ENCODE peak calls at places on chromosomes 2 and 18, in ten cellular contexts. E, U, X, D, J, C, V, H, M and B are unnamed samples.

GRCh38 chr18:48622911-48623431 is 84.1 kb downstream of the CTIF start:
- DNase-seq in E (no peak), U (peak; percentile 49), X (no peak), D (no peak), J (no peak), C (no peak), V (no peak), H (no peak), M (peak; percentile 36), B (no peak)

GRCh38 chr2:84792856-84793522 is 87.9 kb downstream of the TRABD2A start:
- DNase-seq in E (no peak), U (no peak), X (no peak), D (no peak), J (no peak), C (no peak), V (no peak), H (no peak), M (no peak), B (no peak)

GRCh38 chr2:176364578-176364977 is 95.3 kb downstream of the MTX2 start:
- DNase-seq in E (no peak), U (no peak), X (no peak), D (no peak), J (no peak), C (no peak), V (no peak), H (no peak), M (no peak), B (no peak)

GRCh38 chr2:155424518-155424917 is 726.0 kb downstream of the KCNJ3 start:
- DNase-seq in E (no peak), U (no peak), X (no peak), D (no peak), J (no peak), C (no peak), V (no peak), H (no peak), M (no peak), B (no peak)

GRCh38 chr2:66110646-66111045 is 324.3 kb upstream of the MEIS1 start:
- DNase-seq in E (no peak), U (no peak), X (no peak), D (no peak), J (no peak), C (no peak), V (no peak), H (no peak), M (no peak), B (no peak)

GRCh38 chr2:122206101-122206500 is 450.6 kb downstream of the TSN start:
- DNase-seq in E (no peak), U (no peak), X (no peak), D (no peak), J (no peak), C (no peak), V (no peak), H (no peak), M (no peak), B (no peak)

GRCh38 chr2:85873679-85874078 is 15.1 kb downstream of the ST3GAL5 start:
- DNase-seq in E (no peak), U (peak; percentile 38), X (no peak), D (no peak), J (no peak), C (no peak), V (no peak), H (no peak), M (no peak), B (no peak)

GRCh38 chr2:226508683-226509082 is 290.9 kb downstream of the IRS1 start:
- DNase-seq in E (no peak), U (no peak), X (no peak), D (no peak), J (no peak), C (no peak), V (no peak), H (no peak), M (peak; percentile 56), B (no peak)

GRCh38 chr2:75182606-75183005 is 16.7 kb downstream of the TACR1 start:
- DNase-seq in E (no peak), U (no peak), X (no peak), D (no peak), J (no peak), C (no peak), V (no peak), H (no peak), M (no peak), B (no peak)

GRCh38 chr2:6832995-6833604 is 32.6 kb downstream of the CMPK2 start:
- DNase-seq in E (no peak), U (no peak), X (no peak), D (no peak), J (no peak), C (no peak), V (no peak), H (no peak), M (no peak), B (no peak)

GRCh38 chr18:34083910-34084309 is 140.8 kb downstream of the NOL4 start:
- DNase-seq in E (no peak), U (no peak), X (no peak), D (no peak), J (no peak), C (peak; percentile 3), V (no peak), H (no peak), M (no peak), B (no peak)

GRCh38 chr2:175414872-175415487 is 233.5 kb upstream of the ATP5MC3 start:
- DNase-seq in E (peak; percentile 61), U (peak; percentile 69), X (no peak), D (peak; percentile 76), J (peak; percentile 67), C (peak; percentile 82), V (peak; percentile 18), H (peak; percentile 70), M (peak; percentile 66), B (no peak)

GRCh38 chr18:79567481-79568147 is 112.0 kb upstream of the CTDP1 start:
- DNase-seq in E (peak; percentile 55), U (peak; percentile 54), X (no peak), D (no peak), J (peak; percentile 49), C (peak; percentile 69), V (peak; percentile 19), H (peak; percentile 81), M (peak; percentile 87), B (no peak)

GRCh38 chr18:7789853-7790552 is 222.9 kb downstream of the PTPRM start:
- DNase-seq in E (no peak), U (peak; percentile 27), X (no peak), D (no peak), J (peak; percentile 33), C (peak; percentile 68), V (no peak), H (no peak), M (peak; percentile 63), B (no peak)

GRCh38 chr18:7021994-7022840 is 95.4 kb downstream of the LAMA1 start:
- DNase-seq in E (no peak), U (no peak), X (no peak), D (peak; percentile 22), J (peak; percentile 49), C (peak; percentile 83), V (no peak), H (peak; percentile 32), M (no peak), B (no peak)

GRCh38 chr2:290090-290722 is 2.3 kb upstream of the ALKAL2 start:
- DNase-seq in E (peak; percentile 91), U (peak; percentile 81), X (peak; percentile 31), D (peak; percentile 81), J (peak; percentile 81), C (peak; percentile 83), V (peak; percentile 86), H (no peak), M (peak; percentile 76), B (peak; percentile 80)
- TF ChIP-seq CTCF in E (peak; percentile 82), U (peak; percentile 49), X (peak; percentile 47), D (peak; percentile 78), J (no peak), C (peak; percentile 84), V (peak; percentile 29), H (peak; percentile 31), M (peak; percentile 89), B (peak; percentile 79)

GRCh38 chr18:65938592-65939372 is 188.0 kb downstream of the CDH7 start:
- DNase-seq in E (no peak), U (peak; percentile 64), X (no peak), D (peak; percentile 20), J (peak; percentile 53), C (peak; percentile 27), V (no peak), H (no peak), M (no peak), B (no peak)
- TF ChIP-seq CTCF in E (peak; percentile 24), U (no peak), X (no peak), D (no peak), J (peak; percentile 57), C (peak; percentile 31), V (no peak), H (no peak), M (no peak), B (peak; percentile 69)

GRCh38 chr2:10139536-10139935 is 17.0 kb downstream of the RRM2 start:
- DNase-seq in E (no peak), U (no peak), X (no peak), D (no peak), J (no peak), C (no peak), V (no peak), H (no peak), M (no peak), B (no peak)

GRCh38 chr2:10141736-10142639 is 19.4 kb downstream of the RRM2 start:
- DNase-seq in E (no peak), U (peak; percentile 68), X (no peak), D (peak; percentile 35), J (peak; percentile 42), C (peak; percentile 42), V (no peak), H (no peak), M (no peak), B (no peak)

GRCh38 chr2:10142640-10142965 is 20.1 kb downstream of the RRM2 start:
- DNase-seq in E (no peak), U (no peak), X (no peak), D (no peak), J (no peak), C (no peak), V (no peak), H (no peak), M (no peak), B (no peak)

GRCh38 chr2:10137053-10137843 is 14.7 kb downstream of the RRM2 start:
- DNase-seq in E (no peak), U (no peak), X (no peak), D (no peak), J (no peak), C (no peak), V (no peak), H (no peak), M (no peak), B (no peak)

GRCh38 chr2:10140841-10141610 is 18.5 kb downstream of the RRM2 start:
- DNase-seq in E (no peak), U (no peak), X (no peak), D (no peak), J (no peak), C (no peak), V (no peak), H (no peak), M (no peak), B (no peak)
- TF ChIP-seq CTCF in E (no peak), U (no peak), X (no peak), D (no peak), J (no peak), C (no peak), V (no peak), H (no peak), M (no peak), B (no peak)

DNA sequence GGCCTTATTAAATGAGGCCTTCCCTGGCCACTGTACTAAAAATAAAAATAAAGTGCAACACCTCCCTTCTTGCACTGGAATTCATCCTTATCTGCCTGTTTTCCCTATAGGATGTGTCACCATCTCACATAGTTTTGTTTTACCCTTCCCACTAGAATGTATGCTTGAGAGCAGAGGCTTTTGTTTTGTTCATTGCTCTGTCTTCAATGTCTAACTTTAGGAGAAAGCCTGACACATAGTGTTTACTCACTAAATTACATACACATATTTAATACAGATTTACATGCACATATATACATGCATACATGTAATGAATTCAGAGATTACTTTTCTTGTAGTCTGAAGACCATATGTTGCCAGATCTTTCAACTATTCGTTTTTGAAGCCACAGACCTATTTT is 23.0 kb downstream of the CD302 start:
- DNase-seq in E (no peak), U (no peak), X (no peak), D (no peak), J (no peak), C (no peak), V (no peak), H (no peak), M (no peak), B (no peak)
- TF ChIP-seq CTCF in E (no peak), U (no peak), X (no peak), D (no peak), J (no peak), C (no peak), V (no peak), H (no peak), M (no peak), B (no peak)